ENCODE peak calls at places on chromosomes 5 and 9, in seven cellular contexts. T is stimulated activated CD4-positive, alpha-beta T cell treated with anti-CD3 and anti-CD28 coated beads, TNF-alpha, amount 100 ng/mL, for 1 hour; I is kidney tubule cell; Y is COR-L47; E is activated CD4-positive, alpha-beta T cell treated with anti-CD3 and anti-CD28 coated beads, Interleukin-2, amount 50 U/mL, for 1 hour; K is A549; O is activated gamma-delta T cell treated with Interleukin-2 at 50 U/mL for 16 hours. M is an unnamed sample.

GRCh38 chr9:131679261-131680020 is 60.4 kb downstream of the RAPGEF1 start:
- DNase-seq in T (no peak), I (peak), Y (no peak), E (no peak), K (no peak), O (no peak), M (no peak)

GRCh38 chr5:72092074-72092473 is 15.2 kb upstream of the MAP1B start:
- DNase-seq in T (no peak), I (no peak), Y (no peak), E (no peak), K (no peak), O (no peak), M (no peak)

GRCh38 chr5:102638912-102639652 is 116.0 kb upstream of the PAM start:
- DNase-seq in T (no peak), I (peak), Y (no peak), E (no peak), K (no peak), O (no peak), M (no peak)

GRCh38 chr5:17265041-17265440 is 47.6 kb downstream of the BASP1 start:
- DNase-seq in T (no peak), I (no peak), Y (no peak), E (no peak), K (no peak), O (no peak), M (no peak)

GRCh38 chr5:63127054-63127453 is 548.4 kb downstream of the LRRC70 start:
- DNase-seq in T (no peak), I (peak), Y (no peak), E (no peak), K (no peak), O (no peak), M (no peak)

GRCh38 chr5:10689391-10690081 is 71.5 kb downstream of the DAP start:
- DNase-seq in T (no peak), I (peak), Y (no peak), E (no peak), K (peak), O (no peak), M (peak)

GRCh38 chr5:154850255-154851062 is at the start of gene FAXDC2:
- DNase-seq in T (no peak), I (peak), Y (no peak), E (no peak), K (no peak), O (no peak), M (no peak)

GRCh38 chr9:93237535-93237934 is 53.6 kb downstream of the WNK2 start:
- DNase-seq in T (no peak), I (no peak), Y (no peak), E (no peak), K (no peak), O (no peak), M (no peak)

GRCh38 chr5:40906351-40906751 is 2.9 kb upstream of the C7 start:
- DNase-seq in T (no peak), I (peak), Y (no peak), E (no peak), K (no peak), O (no peak), M (no peak)

GRCh38 chr9:36041491-36041890 is 4.8 kb downstream of the RECK start:
- DNase-seq in T (no peak), I (no peak), Y (no peak), E (no peak), K (no peak), O (no peak), M (no peak)

GRCh38 chr9:22211588-22212360 is 202.7 kb upstream of the CDKN2B start:
- DNase-seq in T (no peak), I (peak), Y (no peak), E (no peak), K (peak), O (no peak), M (no peak)

GRCh38 chr5:53515988-53516387 is 35.6 kb downstream of the FST start:
- DNase-seq in T (no peak), I (no peak), Y (no peak), E (no peak), K (no peak), O (no peak), M (no peak)

GRCh38 chr5:86463339-86463738 is 154.4 kb upstream of the COX7C start:
- DNase-seq in T (no peak), I (peak), Y (no peak), E (no peak), K (peak), O (no peak), M (no peak)

GRCh38 chr5:10559883-10560282 is 4.0 kb upstream of the ANKRD33B start:
- DNase-seq in T (no peak), I (no peak), Y (no peak), E (no peak), K (no peak), O (no peak), M (no peak)

GRCh38 chr5:177128551-177128976 is 5.0 kb upstream of the NSD1 start:
- DNase-seq in T (no peak), I (peak), Y (no peak), E (no peak), K (no peak), O (no peak), M (no peak)

M was measured in NCI-H1694.